ENCODE peak calls at places on chromosomes 1 and 21, in four cellular contexts. K is PC-9, T is A549, Y is uterus. C is an unnamed sample.

GRCh38 chr1:212218065-212218464 is 67.1 kb upstream of the PPP2R5A start:
- DNase-seq in K (no peak), T (no peak), Y (no peak), C (no peak)

GRCh38 chr21:21851657-21852056 is 853.4 kb downstream of the NCAM2 start:
- DNase-seq in K (no peak), T (no peak), Y (no peak), C (no peak)

GRCh38 chr1:91650764-91651163 is 150.1 kb downstream of the CDC7 start:
- DNase-seq in K (peak), T (peak), Y (peak), C (peak)

GRCh38 chr1:19344372-19344810 is 32.3 kb downstream of the SLC66A1 start:
- DNase-seq in K (no peak), T (peak), Y (peak), C (peak)

GRCh38 chr1:90840323-90840722 is 123.2 kb upstream of the BARHL2 start:
- DNase-seq in K (no peak), T (no peak), Y (no peak), C (no peak)

GRCh38 chr1:179206817-179207216 is 22.7 kb downstream of the ABL2 start:
- DNase-seq in K (no peak), T (no peak), Y (no peak), C (no peak)

GRCh38 chr21:39150316-39150715 is 32.9 kb downstream of the PSMG1 start:
- DNase-seq in K (no peak), T (no peak), Y (no peak), C (no peak)

GRCh38 chr1:12191242-12192032 is 24.6 kb downstream of the TNFRSF1B start:
- DNase-seq in K (no peak), T (no peak), Y (no peak), C (no peak)

GRCh38 chr1:61053712-61054608 is 28.4 kb upstream of the NFIA start:
- DNase-seq in K (no peak), T (no peak), Y (no peak), C (peak)

GRCh38 chr1:8939362-8939995 is 6.2 kb upstream of the CA6 start:
- DNase-seq in K (peak), T (no peak), Y (no peak), C (no peak)

GRCh38 chr1:184813528-184814089 is 59.0 kb upstream of the EDEM3 start:
- DNase-seq in K (no peak), T (peak), Y (no peak), C (no peak)

GRCh38 chr1:207067185-207067584 is 14.1 kb downstream of the PFKFB2 start:
- DNase-seq in K (no peak), T (no peak), Y (no peak), C (no peak)

GRCh38 chr21:26826801-26827200 is 18.4 kb downstream of the ADAMTS1 start:
- DNase-seq in K (no peak), T (no peak), Y (no peak), C (no peak)

GRCh38 chr21:38596264-38597042 is 98.2 kb upstream of the ERG start:
- DNase-seq in K (no peak), T (no peak), Y (no peak), C (no peak)

GRCh38 chr1:24018611-24019580 is 38.8 kb upstream of the SRSF10 start:
- DNase-seq in K (peak), T (peak), Y (peak), C (peak)

GRCh38 chr1:168095476-168095875 is 41.3 kb downstream of the GPR161 start:
- DNase-seq in K (no peak), T (no peak), Y (no peak), C (no peak)

GRCh38 chr1:1020000-1020404 is at the start of gene AGRN:
- DNase-seq in K (no peak), T (no peak), Y (no peak), C (no peak)

GRCh38 chr1:12407962-12408288 is 178.1 kb downstream of the VPS13D start:
- DNase-seq in K (no peak), T (no peak), Y (no peak), C (no peak)

GRCh38 chr1:26701995-26702679 is 6.3 kb downstream of the ARID1A start:
- DNase-seq in K (peak), T (no peak), Y (no peak), C (no peak)

GRCh38 chr1:240046000-240046399 is 45.7 kb upstream of the FMN2 start:
- DNase-seq in K (no peak), T (no peak), Y (no peak), C (no peak)

GRCh38 chr1:53237638-53238037 is 680 bp downstream of the MAGOH start:
- DNase-seq in K (no peak), T (no peak), Y (no peak), C (no peak)

GRCh38 chr21:34567574-34567973 is 47.3 kb downstream of the RCAN1 start:
- DNase-seq in K (no peak), T (no peak), Y (no peak), C (no peak)

GRCh38 chr1:38341694-38342093 is 295.1 kb upstream of the POU3F1 start:
- DNase-seq in K (no peak), T (no peak), Y (no peak), C (no peak)

DNA sequence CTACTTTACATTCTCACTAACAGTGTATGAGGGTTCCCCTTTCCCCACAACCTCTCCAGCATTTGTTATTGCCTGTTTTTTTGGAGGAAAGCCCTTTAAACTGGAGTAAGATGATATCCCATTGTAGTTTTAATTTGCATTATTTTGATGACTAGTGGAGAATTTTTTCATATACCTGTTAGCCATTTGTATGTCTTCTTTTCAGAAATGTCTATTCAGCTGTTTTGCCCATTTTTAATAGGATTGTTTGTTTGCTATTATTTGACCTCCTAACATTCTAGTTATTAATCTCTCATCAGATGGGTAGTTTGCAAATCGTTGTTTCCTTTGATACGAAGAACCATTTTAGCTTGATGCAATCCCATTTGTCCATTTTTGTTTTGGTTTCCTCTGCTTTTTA is 165.0 kb downstream of the GLUL start:
- DNase-seq in K (no peak), T (no peak), Y (no peak), C (no peak)
- H3K27ac ChIP-seq in K (no peak), T (no peak), Y (no peak), C (no peak)

GRCh38 chr1:231161711-231162299 is at the start of gene TRIM67:
- DNase-seq in K (no peak), T (peak), Y (no peak), C (no peak)
- H3K4me3 ChIP-seq in K (no peak), T (peak), Y (no peak), C (no peak)

GRCh38 chr1:155970531-155971167 is 7.7 kb downstream of the ARHGEF2 start:
- DNase-seq in K (no peak), T (no peak), Y (peak), C (peak)

GRCh38 chr1:155967410-155968400 is 10.6 kb downstream of the ARHGEF2 start:
- DNase-seq in K (no peak), T (no peak), Y (peak), C (no peak)

GRCh38 chr1:155968670-155969069 is 9.7 kb downstream of the ARHGEF2 start:
- DNase-seq in K (no peak), T (no peak), Y (no peak), C (no peak)

GRCh38 chr1:155966750-155967149 is 11.6 kb downstream of the ARHGEF2 start:
- DNase-seq in K (no peak), T (no peak), Y (no peak), C (no peak)

DNA sequence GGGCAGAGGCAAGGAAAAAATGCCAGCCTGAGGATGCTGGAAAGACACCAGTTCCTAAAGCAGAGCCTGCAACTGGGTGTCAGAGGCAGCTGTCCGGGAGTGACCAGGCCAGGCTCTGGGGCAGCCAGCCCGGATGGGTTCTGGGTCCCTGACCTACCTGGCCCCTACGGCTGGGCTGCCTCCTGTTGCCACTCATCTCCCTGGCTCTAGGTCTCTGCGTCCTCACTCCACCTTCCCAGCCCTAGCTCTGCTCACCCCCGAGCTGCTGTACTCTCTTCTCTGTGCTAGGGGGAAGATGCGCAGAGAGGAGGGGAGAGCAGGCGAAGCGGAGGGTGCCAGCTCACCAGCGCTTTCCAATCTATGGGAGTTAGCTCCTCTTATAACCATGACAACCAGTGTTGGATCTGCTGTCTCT is 9.0 kb downstream of the ARHGEF2 start:
- DNase-seq in K (no peak), T (no peak), Y (no peak), C (no peak)
- H3K27ac ChIP-seq in K (no peak), T (peak), Y (peak), C (peak)

GRCh38 chr1:55484173-55484572 is 269.0 kb upstream of the USP24 start:
- DNase-seq in K (peak), T (no peak), Y (no peak), C (no peak)
- H3K4me3 ChIP-seq in K (no peak), T (no peak), Y (no peak), C (no peak)

DNA sequence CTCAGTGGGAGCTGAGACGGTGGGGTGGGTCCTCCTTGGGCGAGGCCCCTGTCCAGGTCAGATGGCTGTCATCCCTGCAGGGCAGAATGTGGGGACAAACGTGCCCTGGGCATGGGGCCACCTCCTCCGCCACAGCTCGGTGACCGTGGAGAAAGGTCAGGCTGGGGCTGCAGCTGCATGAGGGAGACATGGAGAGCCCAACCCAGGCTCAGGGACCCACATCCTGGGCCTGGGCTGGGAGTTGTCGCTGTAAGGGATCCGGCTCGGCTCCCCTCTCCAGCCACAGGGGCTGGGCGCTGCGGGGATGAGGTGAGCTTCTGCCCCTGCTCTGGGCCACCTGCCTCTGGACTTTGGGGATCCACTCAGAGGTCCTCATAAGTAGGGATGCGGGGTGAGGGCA is 518 bp upstream of the PLCH2 start:
- DNase-seq in K (no peak), T (no peak), Y (no peak), C (no peak)
- H3K27ac ChIP-seq in K (no peak), T (no peak), Y (no peak), C (no peak)

GRCh38 chr1:234909307-234909706 is 219.3 kb downstream of the TOMM20 start:
- DNase-seq in K (no peak), T (no peak), Y (no peak), C (no peak)

GRCh38 chr1:234909851-234910250 is 218.8 kb downstream of the TOMM20 start:
- DNase-seq in K (no peak), T (no peak), Y (no peak), C (no peak)

GRCh38 chr1:234906654-234907053 is 222.0 kb downstream of the TOMM20 start:
- DNase-seq in K (no peak), T (no peak), Y (no peak), C (peak)

GRCh38 chr1:234908571-234908970 is 220.1 kb downstream of the TOMM20 start:
- DNase-seq in K (no peak), T (no peak), Y (no peak), C (no peak)

GRCh38 chr1:234907585-234908457 is 220.8 kb downstream of the TOMM20 start:
- DNase-seq in K (no peak), T (no peak), Y (no peak), C (no peak)
- H3K4me3 ChIP-seq in K (no peak), T (no peak), Y (no peak), C (no peak)

GRCh38 chr21:42183374-42184266 is 35.3 kb upstream of the ABCG1 start:
- DNase-seq in K (no peak), T (no peak), Y (no peak), C (no peak)
- H3K27ac ChIP-seq in K (no peak), T (no peak), Y (no peak), C (no peak)

C was measured in aorta.